ENCODE peak calls at places on chromosome 15, in six cellular contexts. One of them, this sample, is unnamed.

GRCh38 chr15:87954783-87955182 is 301.8 kb downstream of the NTRK3 start:
- DNase-seq in endodermal cell: no peak
- DNase-seq in AG04449: no peak
- DNase-seq in stimulated activated naive CD4-positive, alpha-beta T cell: no peak
- DNase-seq in SJSA1: no peak
- DNase-seq in WTC11: no peak
- DNase-seq in this sample: no peak

GRCh38 chr15:70264014-70264492 is 166.3 kb upstream of the TLE3 start:
- DNase-seq in SJSA1: no peak
- DNase-seq in endodermal cell: no peak
- DNase-seq in AG04449: no peak
- DNase-seq in WTC11: no peak
- DNase-seq in stimulated activated naive CD4-positive, alpha-beta T cell: no peak
- DNase-seq in this sample: no peak

GRCh38 chr15:80779658-80780415 is 667 bp downstream of the CEMIP start:
- DNase-seq in stimulated activated naive CD4-positive, alpha-beta T cell: no peak
- DNase-seq in WTC11: peak; percentile 37
- DNase-seq in endodermal cell: peak; percentile 76
- DNase-seq in AG04449: no peak
- DNase-seq in SJSA1: peak; percentile 31
- DNase-seq in this sample: no peak

GRCh38 chr15:80906159-80906775 is 83.4 kb downstream of the MESD start:
- DNase-seq in AG04449: no peak
- DNase-seq in WTC11: no peak
- DNase-seq in SJSA1: no peak
- DNase-seq in stimulated activated naive CD4-positive, alpha-beta T cell: no peak
- DNase-seq in endodermal cell: no peak
- DNase-seq in this sample: no peak

GRCh38 chr15:77825546-77825945 is 192.8 kb upstream of the LINGO1 start:
- DNase-seq in SJSA1: no peak
- DNase-seq in AG04449: no peak
- DNase-seq in WTC11: peak; percentile 6
- DNase-seq in stimulated activated naive CD4-positive, alpha-beta T cell: no peak
- DNase-seq in endodermal cell: peak; percentile 48
- DNase-seq in this sample: no peak

GRCh38 chr15:58374147-58374546 is 57.6 kb upstream of the LIPC start:
- DNase-seq in WTC11: no peak
- DNase-seq in stimulated activated naive CD4-positive, alpha-beta T cell: no peak
- DNase-seq in SJSA1: no peak
- DNase-seq in AG04449: no peak
- DNase-seq in endodermal cell: peak; percentile 39
- DNase-seq in this sample: no peak

GRCh38 chr15:101063891-101064794 is 145.0 kb downstream of the LRRK1 start:
- DNase-seq in SJSA1: no peak
- DNase-seq in stimulated activated naive CD4-positive, alpha-beta T cell: no peak
- DNase-seq in endodermal cell: peak; percentile 41
- DNase-seq in AG04449: no peak
- DNase-seq in WTC11: no peak
- DNase-seq in this sample: no peak

GRCh38 chr15:56428821-56429458 is 36.0 kb downstream of the MNS1 start:
- DNase-seq in SJSA1: peak; percentile 9
- DNase-seq in endodermal cell: no peak
- DNase-seq in AG04449: no peak
- DNase-seq in WTC11: no peak
- DNase-seq in stimulated activated naive CD4-positive, alpha-beta T cell: peak; percentile 11
- DNase-seq in this sample: no peak

GRCh38 chr15:76190767-76191538 is 120.3 kb downstream of the ETFA start:
- DNase-seq in WTC11: peak; percentile 90
- DNase-seq in endodermal cell: peak; percentile 96
- DNase-seq in stimulated activated naive CD4-positive, alpha-beta T cell: peak; percentile 42
- DNase-seq in AG04449: no peak
- DNase-seq in SJSA1: peak; percentile 67
- DNase-seq in this sample: peak; percentile 63